ENCODE peak calls at places on chromosome 3, in eight cellular contexts. O is colonic mucosa, C is heart right ventricle, Q is GM20000, P is astrocyte of the cerebellum, Z is foreskin keratinocyte, U is WTC11, F is testis. L is an unnamed sample.

GRCh38 chr3:169984287-169984686 is 17.7 kb downstream of the SEC62 start:
- DNase-seq in O (no peak), C (no peak), Q (no peak), P (no peak), Z (no peak), U (no peak), F (no peak), L (no peak)

GRCh38 chr3:70871909-70872656 is 559.6 kb upstream of the MDFIC2 start:
- DNase-seq in O (no peak), C (no peak), Q (no peak), P (peak), Z (no peak), U (no peak), F (no peak), L (peak)

GRCh38 chr3:149819432-149819831 is 6.4 kb downstream of the RNF13 start:
- DNase-seq in O (no peak), C (no peak), Q (no peak), P (no peak), Z (no peak), U (no peak), F (no peak), L (no peak)

GRCh38 chr3:14150078-14150477 is 25.2 kb downstream of the TMEM43 start:
- DNase-seq in O (no peak), C (no peak), Q (no peak), P (no peak), Z (no peak), U (no peak), F (peak), L (no peak)

GRCh38 chr3:188978772-188979171 is 193.0 kb upstream of the TPRG1 start:
- DNase-seq in O (no peak), C (peak), Q (no peak), P (peak), Z (no peak), U (no peak), F (peak), L (peak)

GRCh38 chr3:115980709-115981108 is 357.4 kb downstream of the GAP43 start:
- DNase-seq in O (no peak), C (no peak), Q (no peak), P (no peak), Z (no peak), U (no peak), F (no peak), L (no peak)

GRCh38 chr3:51434746-51435323 is 43.8 kb downstream of the RBM15B start:
- DNase-seq in O (peak), C (peak), Q (peak), P (peak), Z (peak), U (peak), F (peak), L (no peak)

GRCh38 chr3:4664412-4664811 is 171.3 kb downstream of the ITPR1 start:
- DNase-seq in O (no peak), C (no peak), Q (no peak), P (no peak), Z (no peak), U (no peak), F (no peak), L (no peak)

GRCh38 chr3:29099775-29100174 is 181.1 kb upstream of the RBMS3 start:
- DNase-seq in O (no peak), C (no peak), Q (no peak), P (no peak), Z (no peak), U (no peak), F (no peak), L (no peak)

GRCh38 chr3:32109256-32109655 is 2.8 kb downstream of the GPD1L start:
- DNase-seq in O (peak), C (peak), Q (no peak), P (peak), Z (no peak), U (peak), F (peak), L (no peak)

GRCh38 chr3:29805757-29806156 is 524.9 kb downstream of the RBMS3 start:
- DNase-seq in O (no peak), C (no peak), Q (no peak), P (no peak), Z (peak), U (no peak), F (no peak), L (no peak)

GRCh38 chr3:10547841-10548783 is 42.7 kb upstream of the ATP2B2 start:
- DNase-seq in O (no peak), C (no peak), Q (no peak), P (no peak), Z (peak), U (no peak), F (no peak), L (no peak)

GRCh38 chr3:81218023-81218422 is 543.4 kb downstream of the GBE1 start:
- DNase-seq in O (no peak), C (no peak), Q (no peak), P (peak), Z (peak), U (peak), F (no peak), L (no peak)

GRCh38 chr3:191087391-191087790 is 111.7 kb upstream of the OSTN start:
- DNase-seq in O (no peak), C (no peak), Q (no peak), P (no peak), Z (peak), U (no peak), F (no peak), L (no peak)

GRCh38 chr3:143586565-143586964 is 261.7 kb downstream of the SLC9A9 start:
- DNase-seq in O (no peak), C (no peak), Q (no peak), P (peak), Z (no peak), U (no peak), F (no peak), L (no peak)

GRCh38 chr3:25084016-25084415 is 344.0 kb upstream of the RARB start:
- DNase-seq in O (no peak), C (no peak), Q (no peak), P (no peak), Z (no peak), U (no peak), F (no peak), L (no peak)

GRCh38 chr3:40452562-40452875 is 4.6 kb upstream of the RPL14 start:
- DNase-seq in O (no peak), C (no peak), Q (no peak), P (no peak), Z (no peak), U (no peak), F (no peak), L (no peak)

GRCh38 chr3:98359993-98360675 is 6.5 kb downstream of the OR5K4 start:
- DNase-seq in O (no peak), C (no peak), Q (no peak), P (no peak), Z (peak), U (no peak), F (no peak), L (no peak)

GRCh38 chr3:102235679-102236078 is 199.1 kb upstream of the ZPLD1 start:
- DNase-seq in O (no peak), C (no peak), Q (no peak), P (no peak), Z (no peak), U (peak), F (peak), L (no peak)

GRCh38 chr3:128998532-128998931 is 2.6 kb upstream of the EFCC1 start:
- DNase-seq in O (no peak), C (no peak), Q (no peak), P (no peak), Z (no peak), U (no peak), F (no peak), L (no peak)

GRCh38 chr3:181711325-181712135 is at the start of gene SOX2:
- DNase-seq in O (peak), C (no peak), Q (peak), P (peak), Z (peak), U (peak), F (peak), L (no peak)

GRCh38 chr3:151724846-151725562 is 8.7 kb upstream of the AADACL2 start:
- DNase-seq in O (no peak), C (no peak), Q (no peak), P (no peak), Z (no peak), U (no peak), F (no peak), L (no peak)

GRCh38 chr3:111484666-111485065 is 57.3 kb upstream of the CD96 start:
- DNase-seq in O (no peak), C (no peak), Q (no peak), P (no peak), Z (no peak), U (no peak), F (no peak), L (peak)

GRCh38 chr3:167851171-167851570 is 115.7 kb downstream of the SERPINI1 start:
- DNase-seq in O (no peak), C (no peak), Q (no peak), P (no peak), Z (no peak), U (no peak), F (no peak), L (no peak)

GRCh38 chr3:23648326-23648964 is 157.3 kb upstream of the UBE2E1 start:
- DNase-seq in O (no peak), C (no peak), Q (no peak), P (no peak), Z (no peak), U (no peak), F (peak), L (no peak)
- TF ChIP-seq CTCF in O (no peak), C (peak), Q (no peak), P (no peak), Z (peak), U (no peak), F (no peak), L (no peak)

DNA sequence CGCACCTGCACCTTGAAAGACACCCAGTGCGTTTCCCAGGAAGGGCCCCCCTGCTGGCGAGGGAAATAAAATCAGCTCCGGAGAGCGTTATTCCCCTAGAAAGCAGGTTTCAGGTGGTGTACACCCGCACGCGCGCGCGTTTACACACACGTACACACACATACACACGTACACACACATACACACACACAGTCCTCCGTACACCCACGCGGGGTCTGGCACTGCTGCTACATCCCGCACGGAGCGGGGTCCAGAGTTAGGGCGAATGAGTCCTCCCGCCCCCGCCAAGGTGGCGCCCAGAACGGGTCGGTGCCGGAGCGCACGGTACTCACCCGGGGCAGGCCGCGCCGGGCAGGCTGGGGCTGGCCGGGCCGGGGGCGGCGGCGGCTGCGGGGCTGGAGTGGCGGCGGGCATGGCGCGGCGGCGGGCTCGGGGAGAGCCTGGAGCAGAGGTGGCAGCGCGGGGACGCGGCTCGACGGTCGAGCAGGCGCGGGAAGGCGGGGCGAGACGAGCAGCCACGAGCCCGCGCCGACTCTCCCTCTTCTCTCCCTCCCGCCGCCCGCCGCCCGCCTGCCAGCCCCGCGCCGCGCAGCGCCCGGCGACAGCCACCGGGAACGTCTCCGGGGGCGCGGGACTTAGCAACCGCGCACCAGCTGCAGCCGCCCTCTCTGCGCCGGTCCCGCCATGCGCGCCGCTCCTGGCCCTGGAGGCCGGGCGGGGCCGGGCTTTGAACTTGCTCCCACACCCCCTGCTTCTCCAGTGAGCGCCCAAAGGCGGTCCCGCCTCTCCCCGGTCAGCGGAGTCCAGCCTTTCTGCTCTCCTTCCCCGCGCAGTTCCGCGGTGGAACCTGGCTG is at the start of gene DCLK3:
- DNase-seq in O (no peak), C (no peak), Q (peak), P (no peak), Z (no peak), U (peak), F (no peak), L (no peak)
- TF ChIP-seq CTCF in O (no peak), C (no peak), Q (no peak), P (no peak), Z (peak), U (no peak), F (no peak), L (no peak)

GRCh38 chr3:17808994-17809393 is 66.6 kb upstream of the TBC1D5 start:
- DNase-seq in O (no peak), C (no peak), Q (no peak), P (no peak), Z (no peak), U (no peak), F (no peak), L (no peak)

GRCh38 chr3:17806201-17806600 is 63.8 kb upstream of the TBC1D5 start:
- DNase-seq in O (no peak), C (no peak), Q (no peak), P (no peak), Z (no peak), U (no peak), F (no peak), L (no peak)

GRCh38 chr3:17806876-17807275 is 64.4 kb upstream of the TBC1D5 start:
- DNase-seq in O (no peak), C (no peak), Q (no peak), P (no peak), Z (no peak), U (no peak), F (no peak), L (no peak)

GRCh38 chr3:17811633-17812032 is 69.2 kb upstream of the TBC1D5 start:
- DNase-seq in O (no peak), C (no peak), Q (no peak), P (no peak), Z (no peak), U (no peak), F (no peak), L (no peak)

DNA sequence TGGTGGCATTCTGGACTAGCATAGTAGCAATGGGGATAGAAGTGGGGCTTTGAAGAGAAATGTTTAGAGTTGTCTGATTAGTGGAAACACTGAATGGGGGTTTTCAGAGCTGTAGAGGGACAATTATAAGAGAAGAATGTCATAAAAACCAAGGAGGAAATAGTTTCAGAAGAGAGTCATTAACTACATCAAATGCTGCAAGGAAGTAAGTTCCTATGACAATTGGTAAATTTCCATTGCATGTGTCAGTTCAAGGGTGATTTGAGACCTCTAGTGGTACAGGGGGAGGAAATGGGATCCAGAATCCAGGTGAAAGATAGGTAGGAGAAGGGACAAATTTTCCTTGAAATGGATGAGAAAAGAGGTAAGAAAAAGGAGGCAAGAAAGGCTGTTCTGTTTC is 68.3 kb upstream of the TBC1D5 start:
- DNase-seq in O (no peak), C (no peak), Q (no peak), P (no peak), Z (peak), U (no peak), F (no peak), L (no peak)
- TF ChIP-seq CTCF in O (no peak), C (peak), Q (no peak), P (peak), Z (peak), U (no peak), F (no peak), L (peak)

GRCh38 chr3:175957427-175957826 is 1098.3 kb downstream of the NAALADL2 start:
- DNase-seq in O (no peak), C (no peak), Q (no peak), P (no peak), Z (no peak), U (no peak), F (no peak), L (no peak)

GRCh38 chr3:175951047-175951694 is 1092.0 kb downstream of the NAALADL2 start:
- DNase-seq in O (no peak), C (no peak), Q (no peak), P (no peak), Z (peak), U (no peak), F (no peak), L (peak)

DNA sequence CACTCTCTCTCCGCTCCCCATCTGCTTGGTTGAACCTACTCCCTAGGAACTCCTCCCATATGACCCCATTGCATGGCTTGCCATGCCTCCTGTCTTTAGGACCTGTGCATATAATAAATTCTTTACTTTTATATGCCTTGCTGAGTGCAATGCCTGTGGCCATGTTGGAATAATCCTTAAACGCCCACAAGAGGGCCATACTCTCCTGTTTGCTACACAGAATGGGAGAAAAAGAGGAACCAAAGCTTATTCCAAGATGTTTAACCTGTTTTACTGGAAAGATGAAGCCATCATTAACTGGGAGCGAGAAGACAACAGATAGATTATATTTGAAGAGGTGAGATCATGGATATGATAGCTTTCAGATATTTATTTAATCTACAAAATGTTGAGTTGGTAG is 1097.8 kb downstream of the NAALADL2 start:
- DNase-seq in O (no peak), C (no peak), Q (no peak), P (no peak), Z (no peak), U (no peak), F (no peak), L (peak)
- TF ChIP-seq CTCF in O (no peak), C (peak), Q (no peak), P (peak), Z (no peak), U (no peak), F (peak), L (peak)

GRCh38 chr3:137041251-137041650 is 83.5 kb downstream of the IL20RB start:
- DNase-seq in O (no peak), C (no peak), Q (no peak), P (no peak), Z (no peak), U (no peak), F (no peak), L (no peak)

GRCh38 chr3:137032465-137033120 is 74.8 kb downstream of the IL20RB start:
- DNase-seq in O (peak), C (peak), Q (peak), P (peak), Z (peak), U (peak), F (peak), L (peak)

GRCh38 chr3:137039570-137039969 is 81.8 kb downstream of the IL20RB start:
- DNase-seq in O (no peak), C (no peak), Q (no peak), P (no peak), Z (peak), U (no peak), F (no peak), L (no peak)

DNA sequence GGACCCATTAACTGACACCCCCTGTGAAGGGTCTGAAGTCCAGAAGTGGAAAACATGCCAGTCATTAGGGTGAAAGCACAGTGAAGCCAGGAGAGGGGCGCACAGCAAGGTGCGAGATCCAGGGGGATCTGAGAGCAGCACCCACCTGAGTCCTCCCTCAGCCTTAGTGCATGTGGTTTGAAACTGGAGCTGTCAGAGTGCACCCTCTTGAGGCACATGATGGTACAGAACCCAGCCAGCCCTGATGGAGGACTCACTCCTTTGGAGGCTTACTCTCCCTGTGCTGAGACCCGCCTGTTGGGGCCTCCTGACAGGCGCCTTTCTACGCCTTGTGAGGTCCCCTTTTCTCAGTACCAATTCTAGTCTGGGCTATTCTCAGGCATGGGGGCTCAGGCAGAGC is 77.8 kb downstream of the IL20RB start:
- DNase-seq in O (no peak), C (no peak), Q (no peak), P (no peak), Z (no peak), U (peak), F (peak), L (no peak)
- TF ChIP-seq CTCF in O (no peak), C (peak), Q (peak), P (peak), Z (peak), U (peak), F (no peak), L (peak)

DNA sequence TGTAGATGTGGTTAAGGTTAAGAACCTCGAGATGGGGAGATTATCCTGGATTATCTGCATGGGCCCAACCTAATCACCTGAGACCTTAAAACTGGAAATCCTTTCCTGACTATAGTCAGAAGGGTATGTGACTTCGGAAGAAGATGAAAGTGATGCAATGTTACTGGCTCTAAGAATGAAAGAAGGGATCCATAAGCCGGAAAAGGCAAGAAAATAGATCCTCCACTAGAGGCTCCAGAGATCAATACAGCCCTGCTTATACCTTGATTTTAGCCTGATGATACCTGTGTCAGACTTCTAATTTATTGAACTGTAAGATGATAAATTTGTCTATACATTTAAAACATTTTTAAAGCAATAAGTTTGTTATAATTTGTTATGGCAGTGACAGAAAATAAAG is 21.5 kb upstream of the GASK1A start:
- DNase-seq in O (no peak), C (no peak), Q (no peak), P (no peak), Z (no peak), U (no peak), F (no peak), L (no peak)
- TF ChIP-seq CTCF in O (no peak), C (no peak), Q (no peak), P (peak), Z (peak), U (no peak), F (no peak), L (no peak)

GRCh38 chr3:50417637-50418033 is 58.3 kb upstream of the TMEM115 start:
- DNase-seq in O (no peak), C (no peak), Q (no peak), P (no peak), Z (peak), U (no peak), F (no peak), L (no peak)

GRCh38 chr3:50422153-50422552 is 62.8 kb upstream of the TMEM115 start:
- DNase-seq in O (no peak), C (no peak), Q (no peak), P (no peak), Z (no peak), U (no peak), F (no peak), L (no peak)

GRCh38 chr3:50418845-50419244 is 59.5 kb upstream of the TMEM115 start:
- DNase-seq in O (no peak), C (no peak), Q (no peak), P (no peak), Z (no peak), U (no peak), F (no peak), L (no peak)

GRCh38 chr3:50416736-50417636 is 57.7 kb upstream of the TMEM115 start:
- DNase-seq in O (no peak), C (no peak), Q (no peak), P (no peak), Z (no peak), U (no peak), F (no peak), L (no peak)

DNA sequence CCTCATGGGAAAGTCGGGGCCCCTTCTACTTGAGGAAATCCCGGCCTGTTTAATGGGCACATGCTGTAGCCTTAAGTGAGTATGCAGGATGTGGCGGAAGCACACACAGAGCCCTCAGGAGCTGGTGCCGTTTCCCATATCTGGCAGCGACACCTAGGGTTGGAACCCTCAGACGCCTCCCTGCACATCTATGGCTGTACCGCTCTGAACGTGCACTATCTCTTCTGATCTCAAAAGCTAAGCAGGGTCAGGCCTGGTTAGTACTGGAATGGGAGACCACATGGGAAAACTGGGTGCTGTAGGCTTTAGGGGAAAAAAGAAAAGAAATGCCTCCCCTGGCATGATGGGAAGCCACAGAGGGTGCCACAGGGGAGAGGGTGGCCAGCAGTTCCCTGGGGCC is 60.3 kb upstream of the TMEM115 start:
- DNase-seq in O (no peak), C (no peak), Q (no peak), P (no peak), Z (no peak), U (no peak), F (no peak), L (no peak)
- TF ChIP-seq CTCF in O (no peak), C (no peak), Q (no peak), P (no peak), Z (no peak), U (no peak), F (no peak), L (no peak)

L was measured in AG04449.